ENCODE peak calls at places on chromosomes 11 and 22, in eight cellular contexts. One of them, this sample, is unnamed.
A peak's percentile ranks its signal among the peaks of the same experiment; 100 is the strongest.

GRCh38 chr22:37848587-37849088 is 581 bp upstream of the EIF3L start:
- DNase-seq in activated gamma-delta T cell: no peak
- DNase-seq in hepatic stellate cell: no peak
- DNase-seq in AG20443: no peak
- DNase-seq in T-helper 2 cell: no peak
- DNase-seq in Calu3: no peak
- DNase-seq in GM10248: no peak
- DNase-seq in GM04504: no peak
- DNase-seq in this sample: no peak

GRCh38 chr22:29302402-29302680 is 4.1 kb upstream of the GAS2L1 start:
- DNase-seq in activated gamma-delta T cell: no peak
- DNase-seq in hepatic stellate cell: no peak
- DNase-seq in AG20443: no peak
- DNase-seq in T-helper 2 cell: no peak
- DNase-seq in Calu3: no peak
- DNase-seq in GM10248: no peak
- DNase-seq in GM04504: no peak
- DNase-seq in this sample: no peak

GRCh38 chr22:47270463-47271135 is 508.1 kb downstream of the TBC1D22A start:
- DNase-seq in activated gamma-delta T cell: no peak
- DNase-seq in hepatic stellate cell: no peak
- DNase-seq in AG20443: no peak
- DNase-seq in T-helper 2 cell: no peak
- DNase-seq in Calu3: peak; percentile 56
- DNase-seq in GM10248: no peak
- DNase-seq in GM04504: no peak
- DNase-seq in this sample: no peak

GRCh38 chr11:86374586-86374985 is at the start of gene CCDC81:
- DNase-seq in activated gamma-delta T cell: no peak
- DNase-seq in hepatic stellate cell: peak; percentile 31
- DNase-seq in AG20443: peak; percentile 70
- DNase-seq in T-helper 2 cell: no peak
- DNase-seq in Calu3: no peak
- DNase-seq in GM10248: no peak
- DNase-seq in GM04504: no peak
- DNase-seq in this sample: no peak

GRCh38 chr22:17772249-17772962 is 1.9 kb downstream of the BID start:
- DNase-seq in activated gamma-delta T cell: no peak
- DNase-seq in hepatic stellate cell: no peak
- DNase-seq in AG20443: no peak
- DNase-seq in T-helper 2 cell: no peak
- DNase-seq in Calu3: peak; percentile 61
- DNase-seq in GM10248: no peak
- DNase-seq in GM04504: no peak
- DNase-seq in this sample: no peak

GRCh38 chr22:43637861-43638260 is 174.2 kb downstream of the EFCAB6 start:
- DNase-seq in activated gamma-delta T cell: no peak
- DNase-seq in hepatic stellate cell: no peak
- DNase-seq in AG20443: no peak
- DNase-seq in T-helper 2 cell: no peak
- DNase-seq in Calu3: no peak
- DNase-seq in GM10248: no peak
- DNase-seq in GM04504: no peak
- DNase-seq in this sample: no peak

GRCh38 chr11:9396752-9397151 is 12.3 kb downstream of the IPO7 start:
- DNase-seq in activated gamma-delta T cell: no peak
- DNase-seq in hepatic stellate cell: no peak
- DNase-seq in AG20443: no peak
- DNase-seq in T-helper 2 cell: no peak
- DNase-seq in Calu3: no peak
- DNase-seq in GM10248: peak; percentile 54
- DNase-seq in GM04504: no peak
- DNase-seq in this sample: no peak

GRCh38 chr11:18907391-18907790 is 31.8 kb downstream of the MRGPRX1 start:
- DNase-seq in activated gamma-delta T cell: no peak
- DNase-seq in hepatic stellate cell: no peak
- DNase-seq in AG20443: no peak
- DNase-seq in T-helper 2 cell: no peak
- DNase-seq in Calu3: no peak
- DNase-seq in GM10248: no peak
- DNase-seq in GM04504: no peak
- DNase-seq in this sample: no peak

GRCh38 chr11:35712533-35712932 is 50.0 kb downstream of the TRIM44 start:
- DNase-seq in activated gamma-delta T cell: no peak
- DNase-seq in hepatic stellate cell: no peak
- DNase-seq in AG20443: no peak
- DNase-seq in T-helper 2 cell: no peak
- DNase-seq in Calu3: no peak
- DNase-seq in GM10248: no peak
- DNase-seq in GM04504: no peak
- DNase-seq in this sample: no peak

GRCh38 chr11:1543606-1544263 is 28.3 kb downstream of the DUSP8 start:
- DNase-seq in activated gamma-delta T cell: no peak
- DNase-seq in hepatic stellate cell: no peak
- DNase-seq in AG20443: no peak
- DNase-seq in T-helper 2 cell: no peak
- DNase-seq in Calu3: no peak
- DNase-seq in GM10248: no peak
- DNase-seq in GM04504: no peak
- DNase-seq in this sample: no peak

GRCh38 chr11:8501838-8502237 is 92.2 kb downstream of the STK33 start:
- DNase-seq in activated gamma-delta T cell: no peak
- DNase-seq in hepatic stellate cell: no peak
- DNase-seq in AG20443: no peak
- DNase-seq in T-helper 2 cell: no peak
- DNase-seq in Calu3: no peak
- DNase-seq in GM10248: no peak
- DNase-seq in GM04504: no peak
- DNase-seq in this sample: no peak

GRCh38 chr22:42764895-42765363 is 44.3 kb upstream of the A4GALT start:
- DNase-seq in activated gamma-delta T cell: no peak
- DNase-seq in hepatic stellate cell: no peak
- DNase-seq in AG20443: peak; percentile 4
- DNase-seq in T-helper 2 cell: no peak
- DNase-seq in Calu3: no peak
- DNase-seq in GM10248: peak; percentile 73
- DNase-seq in GM04504: no peak
- DNase-seq in this sample: no peak

GRCh38 chr11:76667856-76668255 is 2.7 kb downstream of the LRRC32 start:
- DNase-seq in activated gamma-delta T cell: no peak
- DNase-seq in hepatic stellate cell: no peak
- DNase-seq in AG20443: no peak
- DNase-seq in T-helper 2 cell: no peak
- DNase-seq in Calu3: no peak
- DNase-seq in GM10248: no peak
- DNase-seq in GM04504: no peak
- DNase-seq in this sample: no peak

GRCh38 chr11:8567597-8568198 is 26.3 kb downstream of the STK33 start:
- DNase-seq in activated gamma-delta T cell: no peak
- DNase-seq in hepatic stellate cell: no peak
- DNase-seq in AG20443: no peak
- DNase-seq in T-helper 2 cell: no peak
- DNase-seq in Calu3: no peak
- DNase-seq in GM10248: peak; percentile 26
- DNase-seq in GM04504: no peak
- DNase-seq in this sample: no peak

GRCh38 chr11:93143800-93144199 is 54.0 kb downstream of the SLC36A4 start:
- DNase-seq in activated gamma-delta T cell: no peak
- DNase-seq in hepatic stellate cell: no peak
- DNase-seq in AG20443: no peak
- DNase-seq in T-helper 2 cell: no peak
- DNase-seq in Calu3: no peak
- DNase-seq in GM10248: no peak
- DNase-seq in GM04504: no peak
- DNase-seq in this sample: no peak

GRCh38 chr11:62402226-62402625 is 16.6 kb upstream of the SCGB1A1 start:
- DNase-seq in activated gamma-delta T cell: no peak
- DNase-seq in hepatic stellate cell: no peak
- DNase-seq in AG20443: peak; percentile 73
- DNase-seq in T-helper 2 cell: peak; percentile 31
- DNase-seq in Calu3: no peak
- DNase-seq in GM10248: no peak
- DNase-seq in GM04504: no peak
- DNase-seq in this sample: no peak

GRCh38 chr11:123302751-123303195 is 107.7 kb upstream of the CLMP start:
- DNase-seq in activated gamma-delta T cell: no peak
- DNase-seq in hepatic stellate cell: peak; percentile 26
- DNase-seq in AG20443: peak; percentile 75
- DNase-seq in T-helper 2 cell: no peak
- DNase-seq in Calu3: no peak
- DNase-seq in GM10248: peak; percentile 65
- DNase-seq in GM04504: no peak
- DNase-seq in this sample: peak; percentile 34

GRCh38 chr11:96065379-96065778 is 141.5 kb upstream of the MTMR2 start:
- DNase-seq in activated gamma-delta T cell: no peak
- DNase-seq in hepatic stellate cell: no peak
- DNase-seq in AG20443: no peak
- DNase-seq in T-helper 2 cell: no peak
- DNase-seq in Calu3: no peak
- DNase-seq in GM10248: no peak
- DNase-seq in GM04504: no peak
- DNase-seq in this sample: no peak

GRCh38 chr11:36271794-36272409 is 17.3 kb downstream of the COMMD9 start:
- DNase-seq in activated gamma-delta T cell: no peak
- DNase-seq in hepatic stellate cell: no peak
- DNase-seq in AG20443: no peak
- DNase-seq in T-helper 2 cell: no peak
- DNase-seq in Calu3: no peak
- DNase-seq in GM10248: no peak
- DNase-seq in GM04504: no peak
- DNase-seq in this sample: no peak

GRCh38 chr11:32184057-32185055 is 93.5 kb downstream of the RCN1 start:
- DNase-seq in activated gamma-delta T cell: no peak
- DNase-seq in hepatic stellate cell: no peak
- DNase-seq in AG20443: no peak
- DNase-seq in T-helper 2 cell: no peak
- DNase-seq in Calu3: no peak
- DNase-seq in GM10248: peak; percentile 45
- DNase-seq in GM04504: no peak
- DNase-seq in this sample: no peak

GRCh38 chr11:35167451-35167954 is 28.5 kb downstream of the CD44 start:
- DNase-seq in activated gamma-delta T cell: no peak
- DNase-seq in hepatic stellate cell: no peak
- DNase-seq in AG20443: no peak
- DNase-seq in T-helper 2 cell: no peak
- DNase-seq in Calu3: no peak
- DNase-seq in GM10248: no peak
- DNase-seq in GM04504: no peak
- DNase-seq in this sample: no peak

GRCh38 chr11:119666061-119666460 is 62.9 kb downstream of the NECTIN1 start:
- DNase-seq in activated gamma-delta T cell: no peak
- DNase-seq in hepatic stellate cell: no peak
- DNase-seq in AG20443: no peak
- DNase-seq in T-helper 2 cell: no peak
- DNase-seq in Calu3: no peak
- DNase-seq in GM10248: no peak
- DNase-seq in GM04504: no peak
- DNase-seq in this sample: no peak

GRCh38 chr11:124896071-124896750 is 1.5 kb downstream of the ROBO4 start:
- DNase-seq in activated gamma-delta T cell: no peak
- DNase-seq in hepatic stellate cell: peak; percentile 13
- DNase-seq in AG20443: no peak
- DNase-seq in T-helper 2 cell: no peak
- DNase-seq in Calu3: no peak
- DNase-seq in GM10248: peak; percentile 7
- DNase-seq in GM04504: no peak
- DNase-seq in this sample: no peak

GRCh38 chr11:131027501-131027900 is 111.2 kb upstream of the SNX19 start:
- DNase-seq in activated gamma-delta T cell: no peak
- DNase-seq in hepatic stellate cell: no peak
- DNase-seq in AG20443: no peak
- DNase-seq in T-helper 2 cell: no peak
- DNase-seq in Calu3: no peak
- DNase-seq in GM10248: no peak
- DNase-seq in GM04504: no peak
- DNase-seq in this sample: no peak

GRCh38 chr11:73971175-73971719 is 11.4 kb downstream of the UCP2 start:
- DNase-seq in activated gamma-delta T cell: no peak
- DNase-seq in hepatic stellate cell: no peak
- DNase-seq in AG20443: no peak
- DNase-seq in T-helper 2 cell: no peak
- DNase-seq in Calu3: no peak
- DNase-seq in GM10248: no peak
- DNase-seq in GM04504: no peak
- DNase-seq in this sample: no peak

GRCh38 chr11:95592455-95592854 is 197.1 kb downstream of the FAM76B start:
- DNase-seq in activated gamma-delta T cell: no peak
- DNase-seq in hepatic stellate cell: no peak
- DNase-seq in AG20443: no peak
- DNase-seq in T-helper 2 cell: no peak
- DNase-seq in Calu3: no peak
- DNase-seq in GM10248: no peak
- DNase-seq in GM04504: no peak
- DNase-seq in this sample: no peak

GRCh38 chr11:31802000-31802551 is 9.0 kb downstream of the PAX6 start:
- DNase-seq in activated gamma-delta T cell: no peak
- DNase-seq in hepatic stellate cell: no peak
- DNase-seq in AG20443: no peak
- DNase-seq in T-helper 2 cell: no peak
- DNase-seq in Calu3: no peak
- DNase-seq in GM10248: no peak
- DNase-seq in GM04504: no peak
- DNase-seq in this sample: no peak

GRCh38 chr11:441418-442274 is at the start of gene ANO9:
- DNase-seq in activated gamma-delta T cell: no peak
- DNase-seq in hepatic stellate cell: no peak
- DNase-seq in AG20443: no peak
- DNase-seq in T-helper 2 cell: peak; percentile 60
- DNase-seq in Calu3: peak; percentile 79
- DNase-seq in GM10248: peak; percentile 90
- DNase-seq in GM04504: no peak
- DNase-seq in this sample: peak; percentile 44

GRCh38 chr11:66459138-66459778 is 7.4 kb upstream of the PELI3 start:
- DNase-seq in activated gamma-delta T cell: no peak
- DNase-seq in hepatic stellate cell: no peak
- DNase-seq in AG20443: no peak
- DNase-seq in T-helper 2 cell: no peak
- DNase-seq in Calu3: no peak
- DNase-seq in GM10248: peak; percentile 39
- DNase-seq in GM04504: no peak
- DNase-seq in this sample: peak; percentile 36

This sample was measured in stimulated activated naive B cell treated with anti-CD40 and anti-IgM and Interleukin-4, amounts not matched to agents 10 μg/mL and 1 μg/mL and 100 μg/mL, for 72 hours.